ENCODE peak calls at places on chromosomes 13 and 19, in seven cellular contexts. K is stomach, V is IMR-90, X is cardiac muscle cell, B is fibroblast of lung, U is suprapubic skin, J is mammary epithelial cell. E is an unnamed sample.

GRCh38 chr13:102814793-102815192 is 15.9 kb downstream of the BIVM start:
- DNase-seq in B (no peak), V (no peak), U (no peak), K (no peak), J (no peak), X (no peak), E (no peak)

GRCh38 chr13:113474179-113474578 is 16.3 kb downstream of the DCUN1D2 start:
- DNase-seq in X (peak; percentile 95), K (no peak), J (peak; percentile 23), U (no peak), B (peak; percentile 86), V (peak; percentile 91), E (peak; percentile 25)

GRCh38 chr13:90868321-90868920 is 479.1 kb upstream of the MIR17HG start:
- DNase-seq in V (peak; percentile 11), J (peak; percentile 9), U (no peak), X (peak; percentile 42), K (no peak), B (peak; percentile 55), E (peak; percentile 3)

GRCh38 chr19:19465436-19466070 is 49.8 kb downstream of the TSSK6 start:
- DNase-seq in J (no peak), X (no peak), V (no peak), K (no peak), U (no peak), B (no peak), E (no peak)

GRCh38 chr19:33429891-33430673 is 56.6 kb downstream of the CEBPG start:
- DNase-seq in X (no peak), B (no peak), V (no peak), K (no peak), J (no peak), U (peak; percentile 65), E (no peak)

GRCh38 chr19:1177322-1178114 is 3.5 kb upstream of the SBNO2 start:
- DNase-seq in B (peak; percentile 94), K (no peak), U (no peak), X (peak; percentile 94), J (peak; percentile 98), V (peak; percentile 97), E (peak; percentile 94)

GRCh38 chr13:94640676-94641075 is 39.0 kb downstream of the GPR180 start:
- DNase-seq in B (no peak), K (no peak), V (peak; percentile 34), X (no peak), U (no peak), J (peak; percentile 41), E (no peak)

GRCh38 chr13:44132710-44133109 is 240.9 kb upstream of the SERP2 start:
- DNase-seq in B (peak; percentile 48), V (peak; percentile 71), U (no peak), K (peak; percentile 64), J (peak; percentile 64), X (peak; percentile 75), E (no peak)

GRCh38 chr19:13938361-13939027 is at the start of gene PODNL1:
- DNase-seq in V (peak; percentile 53), U (no peak), J (peak; percentile 53), X (peak; percentile 89), K (no peak), B (peak; percentile 74), E (no peak)

GRCh38 chr13:40478775-40479174 is 187.7 kb downstream of the FOXO1 start:
- DNase-seq in J (no peak), V (no peak), K (no peak), U (no peak), X (no peak), B (no peak), E (no peak)

GRCh38 chr19:2578391-2578826 is 102.5 kb downstream of the GADD45B start:
- DNase-seq in J (peak; percentile 24), V (peak; percentile 49), B (peak; percentile 46), X (peak; percentile 71), K (peak; percentile 55), U (peak; percentile 76), E (peak; percentile 47)

GRCh38 chr13:94711561-94712286 is 621 bp downstream of the SOX21 start:
- DNase-seq in K (no peak), X (peak; percentile 18), V (no peak), J (peak; percentile 37), U (no peak), B (peak; percentile 37), E (peak; percentile 15)

GRCh38 chr13:20969182-20969581 is 66.6 kb upstream of the XPO4 start:
- DNase-seq in U (no peak), X (peak; percentile 19), B (peak; percentile 52), J (peak; percentile 64), V (peak; percentile 68), K (no peak), E (peak; percentile 36)

GRCh38 chr13:42394361-42395065 is 122.6 kb downstream of the AKAP11 start:
- DNase-seq in V (no peak), B (no peak), K (no peak), J (no peak), X (no peak), U (no peak), E (no peak)

GRCh38 chr19:49468746-49469447 is 5.1 kb upstream of the FLT3LG start:
- DNase-seq in V (no peak), K (peak; percentile 56), J (no peak), B (peak; percentile 85), U (peak; percentile 97), X (peak; percentile 70), E (peak; percentile 68)

GRCh38 chr19:53927745-53928144 is 18.7 kb downstream of the CACNG7 start:
- DNase-seq in V (peak; percentile 64), B (peak; percentile 62), X (peak; percentile 79), J (peak; percentile 29), K (no peak), U (no peak), E (peak; percentile 63)

GRCh38 chr13:110351636-110352420 is 44.7 kb downstream of the COL4A2 start:
- DNase-seq in X (no peak), U (no peak), B (no peak), J (no peak), K (no peak), V (no peak), E (no peak)

GRCh38 chr19:13984186-13984585 is 21.9 kb downstream of the RFX1 start:
- DNase-seq in B (no peak), V (no peak), K (no peak), U (no peak), J (no peak), X (no peak), E (no peak)

GRCh38 chr13:44932850-44933251 is 56.4 kb downstream of the NUFIP1 start:
- DNase-seq in U (peak; percentile 15), X (peak; percentile 80), J (no peak), K (peak; percentile 45), V (peak; percentile 49), B (peak; percentile 56), E (peak; percentile 23)

GRCh38 chr13:32042567-32042966 is 11.0 kb downstream of the FRY start:
- DNase-seq in U (no peak), K (no peak), J (no peak), V (no peak), B (no peak), X (no peak), E (no peak)

GRCh38 chr13:50444726-50445125 is 398.8 kb downstream of the DLEU7 start:
- DNase-seq in B (no peak), U (no peak), K (no peak), V (no peak), J (no peak), X (no peak), E (no peak)

GRCh38 chr19:741506-742131 is 9.3 kb upstream of the MISP start:
- DNase-seq in J (no peak), K (no peak), X (no peak), V (no peak), U (no peak), B (no peak), E (no peak)

GRCh38 chr19:9847087-9847671 is 12.1 kb downstream of the PIN1 start:
- DNase-seq in B (peak; percentile 95), X (peak; percentile 92), V (peak; percentile 97), K (peak; percentile 34), J (peak; percentile 71), U (no peak), E (peak; percentile 80)

GRCh38 chr19:35048911-35049411 is 7.4 kb downstream of the HPN start:
- DNase-seq in U (no peak), B (no peak), J (no peak), X (no peak), V (no peak), K (peak; percentile 78), E (no peak)

GRCh38 chr13:110154370-110155031 is 152.5 kb downstream of the COL4A1 start:
- DNase-seq in B (no peak), J (no peak), X (no peak), K (no peak), U (no peak), V (no peak), E (no peak)

GRCh38 chr19:13872695-13873389 is 4.1 kb upstream of the NANOS3 start:
- DNase-seq in V (no peak), X (no peak), U (no peak), K (no peak), B (no peak), J (no peak), E (no peak)

GRCh38 chr13:59690857-59691500 is 472.7 kb downstream of the DIAPH3 start:
- DNase-seq in V (no peak), K (no peak), X (no peak), U (no peak), B (no peak), J (no peak), E (no peak)

GRCh38 chr13:75566658-75567057 is 17.1 kb downstream of the UCHL3 start:
- DNase-seq in B (peak; percentile 68), V (peak; percentile 71), U (no peak), X (peak; percentile 67), K (no peak), J (peak; percentile 35), E (no peak)
- TF ChIP-seq CTCF in B (peak; percentile 49), V (peak; percentile 62), U (no peak), X (peak; percentile 53), K (no peak), J (peak; percentile 25), E (peak; percentile 53)

GRCh38 chr13:30074955-30075614 is 224.7 kb upstream of the UBL3 start:
- DNase-seq in V (no peak), J (no peak), K (no peak), U (no peak), X (no peak), B (no peak), E (no peak)
- H3K27ac ChIP-seq in V (no peak overlapping the region), J (no peak overlapping the region), K (no peak overlapping the region), U (no peak overlapping the region), X (no peak overlapping the region), B (no peak overlapping the region), E (no peak overlapping the region)

DNA sequence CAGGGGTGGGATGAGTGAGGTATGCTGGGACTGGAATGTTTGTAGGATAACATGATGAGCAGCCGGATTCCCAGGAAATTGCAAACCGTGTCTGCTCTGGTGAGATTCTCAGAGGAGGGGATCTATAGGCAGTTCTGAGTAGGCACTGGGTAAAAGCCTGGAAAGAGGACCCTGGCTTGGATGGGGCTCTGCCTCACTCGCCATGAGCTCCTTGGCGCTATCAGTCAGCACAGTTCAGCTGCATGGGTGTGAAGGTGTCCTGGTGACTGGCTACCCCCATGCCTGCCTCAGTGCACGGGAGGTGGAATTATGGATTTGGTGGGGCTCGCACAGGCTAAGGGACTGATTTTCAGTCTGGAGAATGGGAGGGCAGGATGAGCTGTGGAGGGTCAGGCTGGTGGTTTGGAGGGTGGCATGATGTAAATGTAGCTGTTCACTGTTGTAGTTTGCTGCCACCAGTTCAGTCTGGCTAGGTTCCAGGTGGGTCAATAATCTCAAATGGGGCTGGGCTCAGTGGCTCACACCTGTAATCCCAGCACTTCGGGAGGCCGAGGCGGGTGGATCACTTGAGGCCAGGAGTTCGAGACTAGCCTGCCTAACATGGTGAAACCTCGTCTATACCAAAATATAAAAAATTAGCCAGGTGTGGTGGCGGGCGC is 9.2 kb upstream of the ZNF627 start:
- DNase-seq in B (no peak), X (no peak), K (no peak), J (no peak), U (no peak), V (no peak), E (no peak)
- TF ChIP-seq CTCF in B (no peak), X (no peak), K (no peak), J (no peak), U (no peak), V (no peak), E (peak; percentile 32)

GRCh38 chr13:76758738-76759137 is 127.5 kb downstream of the KCTD12 start:
- DNase-seq in J (peak; percentile 4), U (no peak), V (no peak), K (no peak), B (peak; percentile 56), X (no peak), E (peak; percentile 1)
- H3K27ac ChIP-seq in J (no peak overlapping the region), U (no peak overlapping the region), V (no peak overlapping the region), K (no peak overlapping the region), B (no peak overlapping the region), X (peak overlapping the region; percentile 7), E (no peak overlapping the region)